ENCODE peak calls at places on chromosomes 11 and 22, in six cellular contexts. U is tibial nerve, O is heart left ventricle, S is DND-41, K is progenitor cell of endocrine pancreas, J is transverse colon. P is an unnamed sample.

GRCh38 chr11:125407046-125407445 is 89.0 kb downstream of the FEZ1 start:
- DNase-seq in S (no peak), O (no peak), K (no peak), U (no peak), J (no peak), P (no peak)

GRCh38 chr11:69352715-69353325 is 58.9 kb downstream of the MYEOV start:
- DNase-seq in S (no peak), O (no peak), K (no peak), U (no peak), J (peak), P (peak)

GRCh38 chr11:1153105-1153950 is 4.4 kb upstream of the MUC5AC start:
- DNase-seq in O (no peak), J (no peak), U (no peak), S (no peak), K (peak), P (no peak)

GRCh38 chr11:94776351-94777321 is 8.5 kb downstream of the AMOTL1 start:
- DNase-seq in U (no peak), K (no peak), S (no peak), O (no peak), J (no peak), P (no peak)

GRCh38 chr11:115921540-115921939 is 417.3 kb upstream of the CADM1 start:
- DNase-seq in O (no peak), K (no peak), S (no peak), U (no peak), J (no peak), P (no peak)

GRCh38 chr11:123300874-123301695 is 106.0 kb upstream of the CLMP start:
- DNase-seq in K (no peak), O (no peak), J (no peak), U (no peak), S (no peak), P (no peak)

GRCh38 chr11:34915136-34916013 is 804 bp downstream of the APIP start:
- DNase-seq in J (no peak), K (no peak), U (no peak), O (no peak), S (no peak), P (no peak)

GRCh38 chr11:36447514-36447913 is 62.6 kb downstream of the TRAF6 start:
- DNase-seq in J (no peak), S (no peak), K (no peak), U (no peak), O (no peak), P (no peak)

GRCh38 chr22:27740192-27740748 is 61.3 kb downstream of the MN1 start:
- DNase-seq in O (no peak), J (no peak), U (no peak), K (no peak), S (no peak), P (no peak)

GRCh38 chr11:60831501-60832079 is 10.3 kb upstream of the CCDC86 start:
- DNase-seq in U (no peak), K (no peak), S (no peak), J (no peak), O (no peak), P (no peak)

GRCh38 chr11:60835472-60835871 is 6.4 kb upstream of the CCDC86 start:
- DNase-seq in U (no peak), S (no peak), K (no peak), J (no peak), O (no peak), P (no peak)

GRCh38 chr11:60830478-60831142 is 11.3 kb upstream of the CCDC86 start:
- DNase-seq in U (no peak), S (no peak), J (no peak), O (no peak), K (no peak), P (no peak)

GRCh38 chr11:60834742-60835141 is 7.2 kb upstream of the CCDC86 start:
- DNase-seq in S (no peak), U (no peak), O (no peak), J (no peak), K (no peak), P (no peak)

DNA sequence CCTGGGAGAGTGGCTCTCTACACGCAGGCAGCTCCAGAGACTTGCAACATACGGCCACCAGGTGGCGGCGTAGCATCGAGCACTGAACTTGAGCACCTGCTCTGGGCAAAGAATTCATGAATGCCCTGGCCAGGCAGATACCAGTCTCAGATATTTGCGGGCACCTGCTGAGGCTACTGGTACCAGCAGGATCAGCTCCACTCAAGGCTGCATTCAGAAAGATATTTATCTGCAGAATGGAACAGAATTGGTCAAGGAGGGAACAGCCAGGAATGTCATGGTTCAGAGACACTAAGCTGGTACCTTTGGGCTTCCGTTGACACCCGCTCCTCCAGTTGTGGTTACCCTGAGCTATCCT is 10.8 kb upstream of the CCDC86 start:
- DNase-seq in O (peak), J (peak), K (peak), S (peak), U (peak), P (peak)
- TF ChIP-seq CTCF in O (peak), J (peak), K (peak), S (peak), U (peak), P (peak)

DNA sequence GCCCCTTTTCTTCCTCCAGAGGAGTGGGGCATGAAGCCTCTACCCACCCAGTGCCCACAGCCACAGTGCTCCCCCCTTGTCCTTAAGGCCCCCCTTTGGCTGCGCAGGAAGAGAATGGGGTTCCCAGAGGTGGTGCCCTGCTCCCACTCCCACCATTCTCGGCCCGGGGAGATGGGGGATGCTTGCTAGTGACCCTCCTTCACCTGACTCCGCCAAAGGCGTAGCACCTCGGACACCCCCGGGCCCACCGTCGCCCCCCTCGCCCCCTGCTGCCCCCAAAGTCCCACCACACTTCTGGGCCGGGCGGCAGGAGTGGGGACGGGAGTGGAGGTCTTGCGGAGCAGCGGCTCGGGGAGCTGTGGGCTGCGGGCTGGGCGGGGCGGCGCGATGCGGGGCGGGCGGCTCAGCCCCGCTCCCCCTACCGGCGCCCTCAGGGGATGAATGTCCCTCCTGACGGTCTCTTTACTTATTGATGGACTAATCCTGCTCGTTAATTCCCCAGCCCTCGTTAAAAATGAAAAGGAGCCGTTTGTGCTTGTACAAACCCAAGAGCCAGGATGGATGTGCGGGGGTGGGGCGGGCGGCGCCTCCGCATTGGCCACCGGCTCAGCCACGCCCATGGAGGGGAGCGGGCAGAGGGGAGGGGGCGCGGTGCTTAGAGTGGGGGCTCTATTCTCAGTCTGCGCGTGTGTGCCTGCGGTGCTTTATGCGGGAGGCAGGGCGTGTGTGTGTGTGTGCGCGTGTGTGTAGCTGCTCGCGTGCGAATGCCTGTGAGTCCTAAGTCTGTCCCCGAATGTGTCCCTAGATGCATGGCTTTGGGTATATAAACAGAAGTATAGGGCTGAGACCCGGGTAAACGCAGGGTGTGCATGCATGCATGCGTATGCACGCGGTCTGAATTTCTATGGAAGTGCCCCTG is 25.6 kb downstream of the SYT7 start:
- DNase-seq in U (no peak), O (no peak), K (no peak), S (no peak), J (no peak), P (no peak)
- TF ChIP-seq CTCF in U (no peak), O (no peak), K (peak), S (no peak), J (no peak), P (peak)

DNA sequence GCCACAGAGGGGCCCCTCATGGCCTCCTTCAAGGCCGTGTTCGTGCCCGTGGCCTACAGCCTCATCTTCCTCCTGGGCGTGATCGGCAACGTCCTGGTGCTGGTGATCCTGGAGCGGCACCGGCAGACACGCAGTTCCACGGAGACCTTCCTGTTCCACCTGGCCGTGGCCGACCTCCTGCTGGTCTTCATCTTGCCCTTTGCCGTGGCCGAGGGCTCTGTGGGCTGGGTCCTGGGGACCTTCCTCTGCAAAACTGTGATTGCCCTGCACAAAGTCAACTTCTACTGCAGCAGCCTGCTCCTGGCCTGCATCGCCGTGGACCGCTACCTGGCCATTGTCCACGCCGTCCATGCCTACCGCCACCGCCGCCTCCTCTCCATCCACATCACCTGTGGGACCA is 10.0 kb downstream of the CXCR5 start:
- DNase-seq in O (peak), K (no peak), U (no peak), S (no peak), J (no peak), P (no peak)
- TF ChIP-seq CTCF in O (no peak), K (no peak), U (no peak), S (no peak), J (no peak), P (no peak)

GRCh38 chr11:10076458-10077141 is 217.4 kb downstream of the SBF2 start:
- DNase-seq in O (peak), K (no peak), S (no peak), U (no peak), J (peak), P (peak)
- TF ChIP-seq CTCF in O (peak), K (peak), S (peak), U (no peak), J (peak), P (peak)

GRCh38 chr11:129279326-129280026 is 87.4 kb upstream of the ARHGAP32 start:
- DNase-seq in O (peak), S (no peak), U (peak), J (peak), K (peak), P (peak)
- TF ChIP-seq CTCF in O (no peak), S (no peak), U (no peak), J (no peak), K (no peak), P (no peak)

DNA sequence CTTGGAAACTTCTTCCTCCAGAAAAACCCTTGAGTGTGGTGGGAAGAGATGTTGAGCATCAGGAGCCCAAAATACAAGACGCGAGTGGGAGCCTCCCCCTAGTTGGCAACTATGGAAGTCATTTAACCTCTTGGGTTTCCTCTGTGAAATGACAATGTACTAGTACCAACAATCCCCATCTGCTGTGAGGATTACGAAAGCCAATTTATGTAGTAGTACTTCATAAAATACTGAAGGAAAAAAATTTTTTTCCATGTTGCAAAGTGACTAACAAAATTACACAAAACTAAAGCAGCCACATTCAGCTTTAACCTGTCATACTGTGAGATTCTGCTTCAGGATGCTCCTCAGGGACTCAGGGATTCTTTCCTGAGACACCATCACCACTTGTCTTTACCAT is 595 bp upstream of the SLC25A17 start:
- DNase-seq in U (no peak), K (no peak), S (no peak), J (no peak), O (no peak), P (peak)
- TF ChIP-seq CTCF in U (peak), K (no peak), S (peak), J (no peak), O (no peak), P (no peak)

GRCh38 chr11:111735262-111736116 is 30.7 kb downstream of the PPP2R1B start:
- DNase-seq in U (peak), K (no peak), S (no peak), O (peak), J (peak), P (no peak)
- TF ChIP-seq CTCF in U (no peak), K (no peak), S (no peak), O (no peak), J (no peak), P (no peak)

DNA sequence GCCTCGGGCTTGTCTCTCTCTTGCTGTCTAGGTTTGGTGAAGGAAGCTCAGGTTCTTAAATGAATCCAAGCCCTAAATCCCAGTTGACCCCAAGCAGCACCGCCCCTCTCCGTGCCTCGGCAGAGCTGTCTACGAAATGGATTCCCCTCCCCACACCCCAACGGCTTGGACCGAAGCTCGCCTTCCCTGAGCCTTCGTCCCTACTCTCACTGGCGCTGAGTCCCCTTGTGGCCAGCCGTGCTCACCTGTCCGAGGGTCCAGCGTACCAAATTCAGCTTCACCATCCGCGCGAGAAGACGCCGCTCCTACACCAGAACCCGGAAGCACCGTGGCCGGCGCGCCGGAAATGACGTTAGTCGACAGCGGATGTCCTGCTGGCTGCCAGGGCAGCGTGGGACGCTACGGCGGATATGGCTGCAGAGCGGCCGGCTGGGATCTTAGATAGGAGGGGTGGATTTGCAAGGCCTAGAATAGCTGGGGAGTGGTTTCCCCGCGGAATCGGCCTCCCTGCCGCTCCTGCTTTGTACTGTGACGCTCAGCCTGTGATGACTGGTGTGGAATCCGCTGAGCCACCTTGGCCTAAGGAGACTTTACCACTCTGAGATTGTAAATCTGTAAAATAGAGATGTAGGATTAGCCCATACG is at the start of gene TFIP11:
- DNase-seq in U (peak), K (peak), S (peak), J (peak), O (peak), P (peak)
- TF ChIP-seq CTCF in U (no peak), K (peak), S (no peak), J (no peak), O (no peak), P (no peak)

GRCh38 chr11:130145975-130146776 is 13.4 kb upstream of the ST14 start:
- DNase-seq in J (peak), S (no peak), K (peak), U (no peak), O (no peak), P (no peak)
- TF ChIP-seq CTCF in J (peak), S (peak), K (peak), U (no peak), O (no peak), P (no peak)

P was measured in activated CD8-positive, alpha-beta T cell treated with anti-CD3 and anti-CD28 coated beads for 36 hours.